ENCODE peak calls at places on chromosomes 12 and 14, in eight cellular contexts. T is choroid plexus epithelial cell, V is cardiac muscle cell, X is tibial artery, U is GM10248, S is activated B cell treated with CpG ODN at 0.5 μM for 24 hours, F is nephron progenitor cell, D is astrocyte of the spinal cord. A is an unnamed sample.

GRCh38 chr12:110661337-110661972 is 27.5 kb downstream of the HVCN1 start:
- DNase-seq in T (no peak), V (no peak), X (peak; percentile 71), U (peak; percentile 85), S (peak; percentile 73), F (no peak), D (no peak), A (no peak)

GRCh38 chr12:101793401-101793800 is 37.4 kb downstream of the GNPTAB start:
- DNase-seq in T (peak; percentile 85), V (peak; percentile 68), X (no peak), U (peak; percentile 22), S (no peak), F (no peak), D (peak; percentile 58), A (no peak)

GRCh38 chr12:85325452-85325851 is 45.4 kb downstream of the ALX1 start:
- DNase-seq in T (no peak), V (no peak), X (no peak), U (no peak), S (no peak), F (no peak), D (no peak), A (no peak)

GRCh38 chr14:99514552-99515300 is 33.5 kb downstream of the CCNK start:
- DNase-seq in T (no peak), V (no peak), X (peak; percentile 63), U (no peak), S (no peak), F (no peak), D (no peak), A (no peak)

GRCh38 chr12:100368066-100368465 is 11.2 kb downstream of the SLC17A8 start:
- DNase-seq in T (no peak), V (no peak), X (no peak), U (no peak), S (no peak), F (no peak), D (no peak), A (no peak)

GRCh38 chr12:30152705-30153104 is 369.0 kb upstream of the TMTC1 start:
- DNase-seq in T (no peak), V (no peak), X (no peak), U (no peak), S (no peak), F (no peak), D (no peak), A (no peak)

GRCh38 chr12:53185582-53186153 is 4.9 kb upstream of the CSAD start:
- DNase-seq in T (no peak), V (no peak), X (no peak), U (no peak), S (no peak), F (no peak), D (no peak), A (no peak)

GRCh38 chr12:49296836-49297694 is 2.1 kb downstream of the PRPH start:
- DNase-seq in T (no peak), V (no peak), X (peak; percentile 60), U (peak; percentile 73), S (peak; percentile 38), F (peak; percentile 56), D (no peak), A (no peak)

GRCh38 chr14:33808187-33808586 is 142.7 kb downstream of the EGLN3 start:
- DNase-seq in T (no peak), V (no peak), X (no peak), U (no peak), S (no peak), F (no peak), D (no peak), A (no peak)

GRCh38 chr14:89638888-89639287 is 221.9 kb upstream of the FOXN3 start:
- DNase-seq in T (no peak), V (no peak), X (no peak), U (no peak), S (no peak), F (no peak), D (no peak), A (no peak)

GRCh38 chr12:132921685-132922084 is 34.3 kb upstream of the CHFR start:
- DNase-seq in T (no peak), V (no peak), X (no peak), U (no peak), S (no peak), F (no peak), D (no peak), A (no peak)

GRCh38 chr12:56951582-56952339 is 5.6 kb downstream of the RDH16 start:
- DNase-seq in T (no peak), V (no peak), X (no peak), U (no peak), S (no peak), F (no peak), D (no peak), A (no peak)

GRCh38 chr14:54761835-54762234 is 140.8 kb downstream of the GCH1 start:
- DNase-seq in T (no peak), V (no peak), X (no peak), U (no peak), S (no peak), F (no peak), D (no peak), A (no peak)
- TF ChIP-seq CTCF in T (no peak), V (no peak), X (no peak), U (no peak), S (no peak), F (no peak), D (no peak), A (no peak)

DNA sequence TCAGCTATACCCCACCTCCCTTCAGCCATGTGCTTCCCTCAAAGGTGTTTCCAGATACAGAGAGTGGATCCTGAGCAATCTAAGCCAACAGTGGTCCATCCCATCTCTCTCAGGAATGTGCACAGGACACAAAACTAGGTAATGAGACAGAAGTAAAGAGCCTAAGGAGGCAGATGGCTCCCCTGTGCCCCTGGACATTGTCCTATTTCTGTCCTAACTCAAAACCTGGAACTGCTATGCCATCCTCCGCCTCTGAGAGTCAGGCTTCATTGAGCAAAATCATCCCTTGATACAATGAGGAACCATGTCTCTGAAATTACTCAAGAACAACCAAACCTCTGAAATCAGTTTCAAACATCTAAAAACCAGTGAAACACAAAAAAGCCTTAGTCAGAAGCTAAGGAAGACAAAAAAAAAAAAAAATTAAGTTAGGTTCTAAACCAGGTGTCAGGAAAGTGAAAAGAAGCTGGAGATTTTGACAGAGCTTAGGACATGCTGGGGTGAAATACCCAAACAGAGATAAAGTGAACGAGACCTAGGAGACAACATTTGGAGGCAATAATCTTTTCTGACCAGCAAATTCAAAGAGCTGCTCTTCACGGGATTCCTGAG is 200.3 kb upstream of the PLEKHG7 start:
- DNase-seq in T (peak; percentile 15), V (peak; percentile 19), X (no peak), U (peak; percentile 19), S (no peak), F (no peak), D (no peak), A (no peak)
- TF ChIP-seq CTCF in T (peak; percentile 35), V (peak; percentile 23), X (no peak), U (peak; percentile 54), S (no peak), F (no peak), D (no peak), A (peak; percentile 50)

GRCh38 chr12:40146800-40147797 is 41.2 kb upstream of the SLC2A13 start:
- DNase-seq in T (no peak), V (no peak), X (no peak), U (no peak), S (no peak), F (peak; percentile 3), D (no peak), A (no peak)

GRCh38 chr12:40141996-40142395 is 36.1 kb upstream of the SLC2A13 start:
- DNase-seq in T (no peak), V (no peak), X (no peak), U (no peak), S (no peak), F (no peak), D (no peak), A (no peak)

GRCh38 chr12:40145896-40146295 is 40.0 kb upstream of the SLC2A13 start:
- DNase-seq in T (no peak), V (no peak), X (no peak), U (no peak), S (no peak), F (no peak), D (no peak), A (no peak)

GRCh38 chr12:40138526-40138925 is 32.6 kb upstream of the SLC2A13 start:
- DNase-seq in T (no peak), V (no peak), X (no peak), U (no peak), S (no peak), F (no peak), D (no peak), A (no peak)

GRCh38 chr12:40144023-40144422 is 38.1 kb upstream of the SLC2A13 start:
- DNase-seq in T (no peak), V (no peak), X (no peak), U (no peak), S (no peak), F (no peak), D (no peak), A (no peak)
- TF ChIP-seq CTCF in T (no peak), V (no peak), X (no peak), U (no peak), S (no peak), F (no peak), D (no peak), A (no peak)

GRCh38 chr12:109578330-109578927 is 4.8 kb downstream of the MVK start:
- DNase-seq in T (no peak), V (no peak), X (no peak), U (no peak), S (no peak), F (no peak), D (no peak), A (no peak)
- TF ChIP-seq CTCF in T (no peak), V (no peak), X (no peak), U (no peak), S (no peak), F (no peak), D (no peak), A (no peak)

DNA sequence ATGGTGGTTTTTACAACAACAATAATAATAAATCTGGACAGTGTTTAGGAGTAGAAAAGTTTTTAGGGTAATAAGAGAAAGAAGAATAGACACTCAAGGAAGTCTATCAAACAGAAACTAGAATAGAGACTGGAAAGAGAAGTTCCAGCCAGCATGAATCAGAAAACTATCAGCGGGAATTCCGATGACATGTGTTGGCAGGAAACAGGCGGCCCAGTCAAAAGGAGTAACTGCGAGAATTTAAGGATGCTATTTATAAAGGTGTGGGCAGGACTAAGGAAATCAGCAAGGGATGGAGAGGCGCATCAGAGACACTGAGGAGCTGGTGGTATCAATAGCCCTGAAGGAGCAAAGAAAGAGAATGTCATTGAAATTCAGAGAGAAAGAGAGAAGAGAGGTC is 89.9 kb downstream of the TBX5 start:
- DNase-seq in T (no peak), V (peak; percentile 63), X (no peak), U (no peak), S (no peak), F (no peak), D (peak; percentile 65), A (no peak)
- TF ChIP-seq CTCF in T (no peak), V (no peak), X (no peak), U (no peak), S (no peak), F (no peak), D (no peak), A (no peak)